ENCODE peak calls at places on chromosomes 7 and 10, in eight cellular contexts. R, F, V, A, H, W, O and Z are unnamed samples.

GRCh38 chr7:130966246-130967009 is 232.4 kb upstream of the KLF14 start:
- DNase-seq in R (no peak), A (no peak), F (no peak), O (no peak), V (no peak), H (no peak), W (no peak), Z (no peak)

GRCh38 chr7:104206841-104207240 is 972 bp downstream of the ORC5 start:
- DNase-seq in A (no peak), F (no peak), V (no peak), H (no peak), W (no peak), R (peak), O (no peak), Z (no peak)

GRCh38 chr10:68516766-68517165 is 10.6 kb downstream of the SLC25A16 start:
- DNase-seq in O (no peak), H (no peak), R (no peak), F (no peak), V (peak), W (no peak), A (no peak), Z (peak)

GRCh38 chr7:76108540-76109233 is 60.8 kb downstream of the MDH2 start:
- DNase-seq in A (no peak), W (no peak), O (peak), R (no peak), H (peak), V (peak), F (no peak), Z (peak)

GRCh38 chr10:485776-486572 is 203.5 kb downstream of the DIP2C start:
- DNase-seq in F (no peak), A (no peak), V (no peak), O (no peak), H (peak), W (no peak), R (no peak), Z (no peak)

GRCh38 chr7:116227678-116228239 is 17.4 kb downstream of the TES start:
- DNase-seq in O (no peak), A (no peak), F (no peak), H (no peak), W (no peak), V (peak), R (no peak), Z (peak)

GRCh38 chr10:17432738-17433137 is 21.7 kb downstream of the ST8SIA6 start:
- DNase-seq in R (no peak), O (no peak), W (no peak), H (no peak), F (no peak), V (peak), A (no peak), Z (peak)

GRCh38 chr10:60349426-60349825 is 40.2 kb downstream of the ANK3 start:
- DNase-seq in F (no peak), O (no peak), R (no peak), A (no peak), H (no peak), W (no peak), V (no peak), Z (peak)

GRCh38 chr10:69375307-69376151 is 41.2 kb downstream of the TACR2 start:
- DNase-seq in H (peak), O (no peak), F (no peak), W (no peak), V (peak), A (no peak), R (no peak), Z (no peak)

GRCh38 chr7:20075992-20076813 is 141.0 kb downstream of the MACC1 start:
- DNase-seq in V (no peak), F (no peak), H (no peak), O (no peak), A (no peak), W (no peak), R (no peak), Z (no peak)